ENCODE peak calls at places on chromosomes 2 and 18, in five cellular contexts. X is RKO; E is activated naive CD4-positive, alpha-beta T cell treated with Interleukin-2 at 50 U/mL for 16 hours; T is AG04449; H is T1000. W is an unnamed sample.

GRCh38 chr18:36912887-36913286 is 84.0 kb downstream of the KIAA1328 start:
- DNase-seq in T (no peak), H (no peak), E (no peak), X (no peak), W (no peak)

GRCh38 chr18:49519041-49519971 is 32.3 kb upstream of the C18orf32 start:
- DNase-seq in H (no peak), E (no peak), X (no peak), T (no peak), W (no peak)

GRCh38 chr18:13823707-13824395 is at the start of gene MC5R:
- DNase-seq in E (peak; percentile 75), X (peak; percentile 42), H (peak; percentile 29), T (no peak), W (no peak)

GRCh38 chr18:31892936-31893335 is 50.0 kb downstream of the TRAPPC8 start:
- DNase-seq in X (no peak), E (no peak), T (no peak), H (no peak), W (no peak)

GRCh38 chr2:224360801-224361251 is 41.1 kb downstream of the FAM124B start:
- DNase-seq in H (no peak), E (no peak), T (no peak), X (no peak), W (no peak)

GRCh38 chr2:144133881-144134280 is 386.0 kb downstream of the ZEB2 start:
- DNase-seq in X (no peak), H (no peak), T (no peak), E (no peak), W (no peak)

GRCh38 chr2:16950436-16950835 is 284.8 kb upstream of the CYRIA start:
- DNase-seq in E (no peak), T (no peak), X (no peak), H (no peak), W (no peak)

GRCh38 chr2:128472789-128473174 is 154.1 kb upstream of the HS6ST1 start:
- DNase-seq in X (no peak), H (no peak), E (no peak), T (no peak), W (no peak)

GRCh38 chr2:37379881-37380296 is 35.5 kb downstream of the QPCT start:
- DNase-seq in E (no peak), H (no peak), T (no peak), X (no peak), W (no peak)

GRCh38 chr2:227462463-227462951 is 9.4 kb upstream of the AGFG1 start:
- DNase-seq in X (no peak), T (no peak), H (no peak), E (peak; percentile 29), W (no peak)

GRCh38 chr2:234853739-234854138 is 98.1 kb upstream of the SH3BP4 start:
- DNase-seq in E (no peak), H (no peak), X (no peak), T (no peak), W (no peak)

GRCh38 chr2:32745191-32745590 is 117.3 kb downstream of the TTC27 start:
- DNase-seq in H (peak; percentile 4), T (no peak), X (peak; percentile 30), E (no peak), W (peak; percentile 14)

GRCh38 chr2:21011876-21012556 is 31.9 kb downstream of the APOB start:
- DNase-seq in E (no peak), H (no peak), T (no peak), X (no peak), W (no peak)

GRCh38 chr2:216447293-216447692 is 35.0 kb downstream of the SMARCAL1 start:
- DNase-seq in H (no peak), E (no peak), X (no peak), T (no peak), W (no peak)

GRCh38 chr18:62288669-62289016 is 36.5 kb upstream of the TNFRSF11A start:
- DNase-seq in E (no peak), X (no peak), T (no peak), H (no peak), W (no peak)